ENCODE peak calls at places on chromosome 18, in nine cellular contexts. A, D, B, J, R, E, Q, M and K are unnamed samples.

GRCh38 chr18:73244411-73244810 is 376.6 kb upstream of the NETO1 start:
- DNase-seq in A (no peak), D (no peak), B (no peak), J (no peak), R (no peak), E (no peak), Q (no peak), M (peak; percentile 34), K (no peak)

GRCh38 chr18:79888016-79888415 is 63.4 kb downstream of the SLC66A2 start:
- DNase-seq in A (peak; percentile 58), D (no peak), B (no peak), J (no peak), R (no peak), E (no peak), Q (no peak), M (no peak), K (no peak)

GRCh38 chr18:59546164-59546563 is 151.1 kb downstream of the CCBE1 start:
- DNase-seq in A (no peak), D (peak; percentile 22), B (no peak), J (no peak), R (no peak), E (no peak), Q (peak; percentile 69), M (peak; percentile 94), K (peak; percentile 18)

GRCh38 chr18:11946756-11947155 is 34.6 kb upstream of the IMPA2 start:
- DNase-seq in A (no peak), D (no peak), B (no peak), J (no peak), R (no peak), E (no peak), Q (peak; percentile 59), M (peak; percentile 67), K (no peak)

GRCh38 chr18:68991281-68991680 is 193.4 kb downstream of the CCDC102B start:
- DNase-seq in A (no peak), D (no peak), B (no peak), J (no peak), R (no peak), E (no peak), Q (no peak), M (peak; percentile 53), K (no peak)

GRCh38 chr18:51621103-51621969 is 423.9 kb upstream of the MEX3C start:
- DNase-seq in A (peak; percentile 64), D (peak; percentile 76), B (peak; percentile 41), J (peak; percentile 39), R (peak; percentile 42), E (peak; percentile 21), Q (peak; percentile 59), M (no peak), K (no peak)

GRCh38 chr18:11798271-11798670 is 52.9 kb upstream of the CHMP1B start:
- DNase-seq in A (no peak), D (no peak), B (no peak), J (no peak), R (no peak), E (no peak), Q (no peak), M (no peak), K (no peak)

GRCh38 chr18:48829443-48830149 is 121.2 kb downstream of the SMAD7 start:
- DNase-seq in A (peak; percentile 42), D (peak; percentile 56), B (peak; percentile 25), J (peak; percentile 23), R (no peak), E (no peak), Q (peak; percentile 60), M (no peak), K (no peak)

GRCh38 chr18:47422524-47422923 is 171.1 kb upstream of the SKOR2 start:
- DNase-seq in A (no peak), D (no peak), B (no peak), J (no peak), R (no peak), E (no peak), Q (peak; percentile 38), M (no peak), K (no peak)

GRCh38 chr18:13556497-13556896 is 169.9 kb downstream of the FAM210A start:
- DNase-seq in A (no peak), D (no peak), B (no peak), J (no peak), R (no peak), E (no peak), Q (no peak), M (no peak), K (no peak)

GRCh38 chr18:65906621-65907034 is 155.8 kb downstream of the CDH7 start:
- DNase-seq in A (no peak), D (no peak), B (no peak), J (no peak), R (no peak), E (no peak), Q (no peak), M (no peak), K (no peak)

GRCh38 chr18:41075212-41075611 is 879.8 kb upstream of the PIK3C3 start:
- DNase-seq in A (no peak), D (no peak), B (no peak), J (no peak), R (no peak), E (no peak), Q (no peak), M (peak; percentile 94), K (peak; percentile 37)

GRCh38 chr18:79596451-79597175 is 83.0 kb upstream of the CTDP1 start:
- DNase-seq in A (peak; percentile 40), D (no peak), B (no peak), J (no peak), R (no peak), E (no peak), Q (no peak), M (no peak), K (no peak)

GRCh38 chr18:34342960-34343359 is 118.2 kb upstream of the NOL4 start:
- DNase-seq in A (no peak), D (no peak), B (no peak), J (no peak), R (peak; percentile 19), E (no peak), Q (no peak), M (peak; percentile 28), K (no peak)

DNA sequence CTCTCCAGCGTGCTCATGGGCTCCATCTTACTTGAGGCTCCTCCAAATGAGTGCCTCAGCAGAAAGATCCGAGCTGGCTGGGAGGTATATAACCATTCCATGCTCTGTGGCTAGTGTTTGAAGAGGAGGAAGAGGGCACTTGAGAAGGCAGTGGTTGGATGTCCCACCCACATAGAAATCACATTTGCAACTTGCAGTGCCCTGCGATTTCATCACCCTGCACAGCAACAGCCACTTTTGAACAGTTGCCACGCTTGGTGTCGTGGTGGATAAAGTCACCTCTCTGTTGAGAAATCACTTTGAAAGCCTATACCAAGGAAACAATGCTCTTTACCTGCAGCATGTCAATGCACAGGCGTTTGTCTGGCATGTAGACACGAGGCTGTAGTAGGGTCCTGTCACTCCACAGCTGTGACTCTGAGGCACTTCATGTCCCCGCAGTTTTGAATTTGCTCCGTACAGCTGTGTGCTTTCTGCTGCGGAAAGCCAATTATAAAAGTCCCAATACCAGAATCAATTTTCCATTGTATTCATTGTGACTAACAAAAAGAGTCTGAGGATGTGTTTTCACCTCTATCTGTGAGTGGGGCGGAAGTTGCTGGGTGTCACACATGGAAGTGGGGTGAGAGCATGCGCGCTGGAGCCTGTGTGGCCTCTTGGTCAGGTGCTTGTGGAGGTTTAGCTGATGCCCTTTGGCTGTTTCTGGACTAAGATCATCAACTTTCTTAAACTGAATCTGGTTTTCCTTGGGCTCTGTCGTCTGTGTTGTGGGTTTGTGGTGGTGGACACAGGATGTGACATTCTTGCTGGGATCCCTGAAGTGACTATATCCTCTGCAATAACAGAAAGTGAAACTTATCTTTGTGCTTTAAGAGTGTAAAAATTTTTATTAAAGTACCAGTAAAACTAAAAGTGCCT is 2.8 kb downstream of the CNDP2 start:
- DNase-seq in A (peak; percentile 90), D (no peak), B (peak; percentile 72), J (no peak), R (peak; percentile 27), E (no peak), Q (peak; percentile 78), M (no peak), K (no peak)
- H3K27ac ChIP-seq in A (peak overlapping the region; percentile 87), D (no peak overlapping the region), B (peak overlapping the region; percentile 93), J (peak overlapping the region; percentile 78), R (peak overlapping the region; percentile 71), E (peak overlapping the region; percentile 83), Q (peak overlapping the region; percentile 63), M (no peak overlapping the region), K (peak overlapping the region; percentile 88)

GRCh38 chr18:62952807-62953206 is 237.5 kb downstream of the PHLPP1 start:
- DNase-seq in A (no peak), D (no peak), B (no peak), J (no peak), R (no peak), E (no peak), Q (no peak), M (peak; percentile 57), K (no peak)

GRCh38 chr18:62953663-62954062 is 238.3 kb downstream of the PHLPP1 start:
- DNase-seq in A (no peak), D (no peak), B (no peak), J (no peak), R (no peak), E (no peak), Q (no peak), M (no peak), K (no peak)

GRCh38 chr18:62957885-62958472 is 242.6 kb downstream of the PHLPP1 start:
- DNase-seq in A (no peak), D (peak; percentile 47), B (peak; percentile 41), J (peak; percentile 46), R (no peak), E (no peak), Q (peak; percentile 55), M (peak; percentile 14), K (no peak)

GRCh38 chr18:62950246-62950645 is 234.9 kb downstream of the PHLPP1 start:
- DNase-seq in A (no peak), D (no peak), B (no peak), J (no peak), R (no peak), E (no peak), Q (no peak), M (no peak), K (no peak)

DNA sequence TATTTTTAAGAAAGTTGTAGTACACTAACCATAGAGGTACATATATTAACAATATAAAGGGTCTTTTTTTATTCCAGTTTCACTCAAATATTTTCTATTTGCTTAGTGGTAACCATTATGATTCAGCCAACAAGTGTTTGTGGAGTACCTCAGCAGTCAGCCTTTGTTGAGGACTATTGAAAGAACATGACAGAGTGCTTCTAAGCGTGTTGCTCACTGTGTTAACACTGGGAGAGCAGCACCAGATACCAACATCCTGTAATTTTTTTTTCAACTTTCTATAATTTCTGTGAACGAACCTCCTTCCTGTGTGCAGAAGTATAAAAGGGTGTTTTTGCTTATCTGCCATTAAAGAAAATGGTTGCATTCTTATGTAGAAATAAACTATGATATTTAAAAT is 239.0 kb downstream of the PHLPP1 start:
- DNase-seq in A (no peak), D (no peak), B (no peak), J (no peak), R (no peak), E (no peak), Q (no peak), M (peak; percentile 52), K (peak; percentile 51)
- H3K27ac ChIP-seq in A (no peak overlapping the region), D (no peak overlapping the region), B (no peak overlapping the region), J (no peak overlapping the region), R (no peak overlapping the region), E (peak overlapping the region; percentile 13), Q (no peak overlapping the region), M (no peak overlapping the region), K (no peak overlapping the region)

GRCh38 chr18:6236258-6236657 is 178.5 kb downstream of the L3MBTL4 start:
- DNase-seq in A (no peak), D (no peak), B (no peak), J (no peak), R (no peak), E (no peak), Q (no peak), M (no peak), K (no peak)
- H3K27ac ChIP-seq in A (no peak overlapping the region), D (no peak overlapping the region), B (no peak overlapping the region), J (no peak overlapping the region), R (no peak overlapping the region), E (no peak overlapping the region), Q (no peak overlapping the region), M (no peak overlapping the region), K (no peak overlapping the region)

GRCh38 chr18:58224425-58224750 is 180.4 kb downstream of the NEDD4L start:
- DNase-seq in A (no peak), D (no peak), B (no peak), J (no peak), R (no peak), E (no peak), Q (no peak), M (no peak), K (no peak)
- H3K27ac ChIP-seq in A (peak overlapping the region; percentile 86), D (peak overlapping the region; percentile 49), B (peak overlapping the region; percentile 97), J (peak overlapping the region; percentile 82), R (peak overlapping the region; percentile 96), E (no peak overlapping the region), Q (peak overlapping the region; percentile 85), M (peak overlapping the region; percentile 30), K (peak overlapping the region; percentile 84)